ENCODE peak calls at places on chromosomes 6 and 20, in four cellular contexts. G is NCI-H187, O is psoas muscle, A is erythroblast. N is an unnamed sample.

GRCh38 chr20:44204832-44205215 is 5.7 kb downstream of the OSER1 start:
- DNase-seq in A (no peak), G (no peak), O (no peak), N (no peak)

GRCh38 chr6:6614096-6614964 is 25.8 kb downstream of the LY86 start:
- DNase-seq in O (no peak), G (no peak), A (no peak), N (no peak)

GRCh38 chr20:51567622-51568021 is 25.1 kb upstream of the NFATC2 start:
- DNase-seq in O (no peak), G (no peak), A (no peak), N (no peak)

GRCh38 chr6:129875610-129876515 is 14.7 kb upstream of the TMEM244 start:
- DNase-seq in O (no peak), A (no peak), G (no peak), N (no peak)

GRCh38 chr20:44967207-44967807 is 995 bp downstream of the STK4 start:
- DNase-seq in A (peak), G (no peak), O (no peak), N (no peak)

GRCh38 chr6:150191809-150192208 is 49.0 kb downstream of the PPP1R14C start:
- DNase-seq in G (no peak), A (no peak), O (no peak), N (no peak)

GRCh38 chr20:10209091-10209490 is 9.5 kb upstream of the SNAP25 start:
- DNase-seq in G (no peak), A (no peak), O (no peak), N (no peak)

GRCh38 chr6:50850223-50850751 is 31.6 kb downstream of the TFAP2B start:
- DNase-seq in A (peak), G (peak), O (no peak), N (no peak)

GRCh38 chr6:157273756-157274088 is 49.6 kb downstream of the TMEM242 start:
- DNase-seq in O (no peak), G (peak), A (peak), N (peak)

GRCh38 chr6:166559211-166559610 is 27.3 kb downstream of the RAMACL start:
- DNase-seq in A (no peak), O (no peak), G (no peak), N (no peak)

GRCh38 chr20:48215536-48215935 is 430.3 kb upstream of the SULF2 start:
- DNase-seq in O (no peak), A (no peak), G (no peak), N (no peak)

GRCh38 chr20:31910071-31910803 is 39.8 kb downstream of the TTLL9 start:
- DNase-seq in O (no peak), G (no peak), A (no peak), N (no peak)

GRCh38 chr20:60071965-60072364 is 113.7 kb downstream of the CDH26 start:
- DNase-seq in G (no peak), A (no peak), O (no peak), N (no peak)

GRCh38 chr20:11186301-11187008 is 512.7 kb upstream of the JAG1 start:
- DNase-seq in G (no peak), A (no peak), O (no peak), N (no peak)

GRCh38 chr20:4160761-4161305 is 145.5 kb upstream of the RNF24 start:
- DNase-seq in A (no peak), O (no peak), G (no peak), N (peak)

GRCh38 chr6:136290406-136291010 is 862 bp upstream of the BCLAF1 start:
- DNase-seq in O (peak), G (peak), A (peak), N (peak)

GRCh38 chr20:38201356-38201755 is 36.3 kb upstream of the TGM2 start:
- DNase-seq in O (peak), A (no peak), G (no peak), N (no peak)

GRCh38 chr6:94478178-94479140 is 1059.1 kb upstream of the EPHA7 start:
- DNase-seq in O (no peak), A (no peak), G (no peak), N (no peak)

GRCh38 chr6:24477070-24477469 is 12.3 kb downstream of the GPLD1 start:
- DNase-seq in A (no peak), G (no peak), O (no peak), N (no peak)

GRCh38 chr6:54892831-54893230 is 46.3 kb downstream of the FAM83B start:
- DNase-seq in O (no peak), A (no peak), G (no peak), N (no peak)

GRCh38 chr6:162200945-162201692 is 526.4 kb downstream of the PRKN start:
- DNase-seq in G (no peak), O (no peak), A (no peak), N (no peak)

GRCh38 chr20:53657289-53657678 is 63.6 kb upstream of the ZNF217 start:
- DNase-seq in A (no peak), G (no peak), O (no peak), N (no peak)

GRCh38 chr6:33566182-33567084 is 13.6 kb downstream of the BAK1 start:
- DNase-seq in A (no peak), G (no peak), O (no peak), N (no peak)

GRCh38 chr6:88843040-88843439 is 120.4 kb downstream of the RNGTT start:
- DNase-seq in G (no peak), O (no peak), A (no peak), N (no peak)

GRCh38 chr20:38548356-38549083 is 32.5 kb upstream of the ADIG start:
- DNase-seq in A (no peak), O (no peak), G (no peak), N (no peak)

GRCh38 chr6:41503435-41503768 is 42.8 kb upstream of the FOXP4 start:
- DNase-seq in G (no peak), A (no peak), O (no peak), N (no peak)

GRCh38 chr6:16305246-16305725 is 66.9 kb downstream of the GMPR start:
- DNase-seq in A (no peak), O (no peak), G (no peak), N (no peak)

GRCh38 chr6:30259140-30260035 is 46.2 kb upstream of the TRIM26 start:
- DNase-seq in A (peak), G (no peak), O (peak), N (peak)

GRCh38 chr6:105835373-105835772 is 250.8 kb upstream of the PRDM1 start:
- DNase-seq in O (no peak), G (no peak), A (peak), N (no peak)

GRCh38 chr20:62496525-62497218 is 20.9 kb upstream of the GATA5 start:
- DNase-seq in A (peak), O (no peak), G (no peak), N (peak)